ENCODE peak calls at places on chromosomes 13 and 19, in six cellular contexts. G, J, A, F, R and X are unnamed samples.
A peak's percentile ranks its signal among the peaks of the same experiment; 100 is the strongest.

GRCh38 chr19:50232600-50232999 is 29.2 kb downstream of the MYH14 start:
- DNase-seq in J (no peak), A (no peak), F (no peak), G (no peak), R (no peak), X (no peak)

GRCh38 chr13:97256343-97256783 is 34.2 kb downstream of the MBNL2 start:
- DNase-seq in A (no peak), F (no peak), J (no peak), G (no peak), R (no peak), X (no peak)

GRCh38 chr13:41145136-41145908 is 12.7 kb upstream of the KBTBD6 start:
- DNase-seq in G (no peak), J (no peak), R (no peak), F (no peak), A (no peak), X (no peak)

GRCh38 chr19:35209646-35210045 is 18.9 kb downstream of the FAM187B start:
- DNase-seq in F (no peak), A (no peak), R (no peak), J (no peak), G (no peak), X (no peak)

GRCh38 chr13:33710924-33711323 is 107.0 kb upstream of the RFC3 start:
- DNase-seq in R (no peak), F (no peak), J (no peak), G (no peak), A (no peak), X (no peak)

GRCh38 chr19:22806418-22806817 is 22.5 kb upstream of the ZNF99 start:
- DNase-seq in R (no peak), F (no peak), J (no peak), G (no peak), A (no peak), X (no peak)

GRCh38 chr19:48731452-48731851 is 9.0 kb downstream of the RASIP1 start:
- DNase-seq in G (no peak), R (no peak), J (no peak), A (no peak), F (no peak), X (no peak)

GRCh38 chr19:52638601-52639000 is 446 bp upstream of the ZNF83 start:
- DNase-seq in G (peak; percentile 16), A (no peak), J (no peak), F (peak; percentile 62), R (peak; percentile 78), X (no peak)

GRCh38 chr19:38701455-38702063 is 42.7 kb downstream of the CAPN12 start:
- DNase-seq in R (no peak), A (no peak), F (no peak), G (peak; percentile 61), J (no peak), X (no peak)

GRCh38 chr19:41553804-41554203 is 22.2 kb upstream of the CEACAM21 start:
- DNase-seq in R (no peak), A (no peak), J (no peak), G (no peak), F (no peak), X (no peak)

GRCh38 chr13:43269037-43269476 is 245.7 kb downstream of the DNAJC15 start:
- DNase-seq in J (peak; percentile 81), A (peak; percentile 93), F (no peak), R (no peak), G (peak; percentile 62), X (no peak)

GRCh38 chr13:105272660-105273631 is 1262.5 kb downstream of the EFNB2 start:
- DNase-seq in J (no peak), G (no peak), F (no peak), R (peak; percentile 61), A (no peak), X (peak; percentile 77)

GRCh38 chr19:51439021-51439465 is 19.2 kb downstream of the SIGLEC8 start:
- DNase-seq in F (no peak), A (no peak), G (no peak), J (no peak), R (peak; percentile 57), X (no peak)

GRCh38 chr19:29271911-29272310 is 59.0 kb upstream of the UQCRFS1 start:
- DNase-seq in A (no peak), F (no peak), R (no peak), G (no peak), J (no peak), X (no peak)

GRCh38 chr19:49167857-49168409 is 10.3 kb downstream of the TRPM4 start:
- DNase-seq in J (no peak), A (no peak), F (no peak), R (no peak), G (peak; percentile 22), X (no peak)

GRCh38 chr19:56477429-56478338 is 539 bp upstream of the ZNF667 start:
- DNase-seq in F (peak; percentile 91), J (no peak), R (peak; percentile 93), G (peak; percentile 73), A (peak; percentile 97), X (peak; percentile 96)

GRCh38 chr19:24046550-24046949 is 40.4 kb upstream of the ZNF254 start:
- DNase-seq in F (no peak), G (no peak), A (no peak), R (no peak), J (no peak), X (no peak)

GRCh38 chr19:44741841-44742352 is 6.6 kb upstream of the BCL3 start:
- DNase-seq in A (peak; percentile 99), J (peak; percentile 89), G (peak; percentile 97), F (peak; percentile 98), R (peak; percentile 94), X (peak; percentile 98)

GRCh38 chr19:29442094-29442493 is 83.7 kb upstream of the VSTM2B start:
- DNase-seq in F (no peak), A (no peak), G (no peak), R (no peak), J (no peak), X (no peak)

GRCh38 chr19:11554160-11554559 is 4.9 kb downstream of the ELOF1 start:
- DNase-seq in F (no peak), G (peak; percentile 36), A (no peak), R (no peak), J (no peak), X (no peak)

GRCh38 chr19:18392417-18392816 is 5.0 kb downstream of the LRRC25 start:
- DNase-seq in J (no peak), F (no peak), R (peak; percentile 90), G (peak; percentile 59), A (no peak), X (no peak)

GRCh38 chr19:6963937-6964336 is 57.3 kb downstream of the MBD3L2B start:
- DNase-seq in A (no peak), F (no peak), R (no peak), G (no peak), J (no peak), X (peak; percentile 25)

GRCh38 chr13:43725460-43725859 is 61.3 kb downstream of the ENOX1 start:
- DNase-seq in R (no peak), F (no peak), J (no peak), A (no peak), G (no peak), X (no peak)

GRCh38 chr13:69524459-69525155 is 583.0 kb upstream of the ATXN8OS start:
- DNase-seq in G (no peak), J (no peak), R (no peak), A (no peak), F (no peak), X (no peak)
- TF ChIP-seq CTCF in G (no peak), J (no peak), R (no peak), A (peak; percentile 5), F (no peak), X (no peak)

DNA sequence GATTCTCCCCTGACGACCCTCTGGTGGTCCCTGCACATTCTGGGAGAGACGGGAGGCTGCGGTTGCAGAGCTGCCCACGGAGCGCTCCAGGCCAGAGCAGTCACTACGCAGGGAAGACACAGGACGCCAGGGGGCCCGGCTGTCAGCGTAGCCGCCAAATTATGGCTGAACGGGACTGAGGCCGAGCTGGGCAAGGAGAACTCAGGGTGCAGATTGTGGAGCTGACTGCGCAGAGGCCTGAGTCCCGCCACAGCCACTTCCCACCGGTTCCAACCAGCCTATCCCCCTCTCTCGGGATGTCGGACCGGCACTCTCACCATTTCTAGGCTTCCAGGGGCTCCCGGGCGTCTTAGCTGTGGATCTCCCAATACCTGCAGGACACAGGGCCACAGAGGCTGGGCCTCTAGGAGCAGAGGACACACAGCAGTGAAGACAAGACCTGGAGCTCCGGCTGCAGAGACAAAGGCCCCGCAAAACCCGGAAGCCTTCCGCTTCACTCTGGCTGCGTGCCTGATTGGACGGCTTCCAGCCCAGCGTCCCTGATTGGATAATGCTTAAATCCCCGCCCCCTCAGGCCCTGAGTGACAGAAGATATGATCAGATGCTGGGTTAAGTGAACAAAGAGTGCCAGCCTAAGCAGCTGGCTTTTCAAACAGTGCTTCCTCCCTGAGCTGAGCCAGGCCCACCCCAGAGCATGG is at the start of gene ZNF737:
- DNase-seq in G (peak; percentile 95), J (peak; percentile 63), R (peak; percentile 93), F (peak; percentile 95), A (peak; percentile 98), X (peak; percentile 96)
- TF ChIP-seq POLR2AphosphoS5 in G (peak; percentile 77), J (peak; percentile 76), R (peak; percentile 85), F (peak; percentile 2), A (peak; percentile 83), X (peak; percentile 73)

DNA sequence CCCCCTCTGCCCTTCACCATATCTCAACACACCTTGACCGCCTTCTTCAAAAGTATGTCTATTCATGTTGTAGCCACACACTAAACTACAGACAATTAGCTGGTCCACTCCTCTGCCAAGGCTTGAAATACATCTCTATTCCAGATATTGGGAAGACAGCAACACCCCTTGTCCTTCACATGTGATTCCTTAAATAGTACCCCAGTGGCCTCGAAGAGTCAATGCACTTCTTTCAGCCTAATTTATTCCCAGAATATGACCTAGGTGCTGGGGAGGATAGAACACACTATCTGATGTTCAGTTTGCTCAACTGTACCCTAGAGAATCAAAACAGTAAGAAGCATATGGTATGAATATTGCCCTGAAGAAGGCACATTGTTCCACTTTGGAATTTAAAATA is 82.4 kb upstream of the DACH1 start:
- DNase-seq in G (no peak), R (no peak), F (no peak), A (no peak), J (no peak), X (no peak)
- TF ChIP-seq CTCF in G (no peak), R (no peak), F (no peak), A (no peak), J (no peak), X (no peak)

GRCh38 chr19:8491574-8491973 is 10.9 kb downstream of the PRAM1 start:
- DNase-seq in G (no peak), F (no peak), A (no peak), R (peak; percentile 48), J (no peak), X (no peak)

GRCh38 chr19:8488351-8488750 is 14.1 kb downstream of the PRAM1 start:
- DNase-seq in J (no peak), F (no peak), A (no peak), G (no peak), R (peak; percentile 41), X (peak; percentile 31)

GRCh38 chr19:8490873-8491272 is 11.6 kb downstream of the PRAM1 start:
- DNase-seq in J (no peak), R (peak; percentile 67), A (no peak), F (no peak), G (no peak), X (no peak)

GRCh38 chr19:8489591-8490394 is 12.6 kb downstream of the PRAM1 start:
- DNase-seq in F (no peak), A (no peak), G (no peak), J (no peak), R (peak; percentile 69), X (no peak)

DNA sequence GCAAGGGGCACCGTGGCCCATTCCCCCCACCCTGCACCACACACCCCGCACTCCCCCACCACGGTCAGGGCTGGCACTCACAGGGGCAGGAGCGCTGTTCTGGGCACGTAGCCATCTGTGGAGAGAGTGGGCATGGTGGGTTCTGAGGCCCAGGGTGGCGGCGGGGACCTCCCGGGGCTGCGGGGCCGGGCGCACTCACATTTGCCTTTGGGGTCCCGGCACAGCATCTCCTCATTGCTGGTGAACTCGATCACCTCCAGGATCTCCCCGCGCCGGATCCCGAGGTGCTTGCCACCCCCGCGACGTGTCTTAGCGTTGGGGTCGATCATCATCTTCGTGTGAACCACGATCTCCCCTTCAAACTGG is 12.1 kb downstream of the PRAM1 start:
- DNase-seq in A (no peak), R (peak; percentile 68), J (no peak), F (no peak), G (no peak), X (no peak)
- TF ChIP-seq POLR2AphosphoS5 in A (no peak), R (peak; percentile 47), J (no peak), F (no peak), G (no peak), X (peak; percentile 46)